ENCODE peak calls at places on chromosomes 13 and 19, in six cellular contexts. One of them, this sample, is unnamed.

GRCh38 chr13:111664696-111665095 is 344.3 kb downstream of the TEX29 start:
- DNase-seq in neural progenitor cell: no peak
- DNase-seq in thoracic aorta: no peak
- DNase-seq in effector memory CD4-positive, alpha-beta T cell: no peak
- DNase-seq in ovary: no peak
- DNase-seq in tibial nerve: no peak
- DNase-seq in this sample: no peak

GRCh38 chr19:40283414-40284250 is 1.5 kb downstream of the AKT2 start:
- DNase-seq in ovary: peak; percentile 44
- DNase-seq in neural progenitor cell: no peak
- DNase-seq in tibial nerve: no peak
- DNase-seq in thoracic aorta: no peak
- DNase-seq in effector memory CD4-positive, alpha-beta T cell: no peak
- DNase-seq in this sample: no peak

GRCh38 chr13:94708971-94709614 is 3.3 kb downstream of the SOX21 start:
- DNase-seq in thoracic aorta: no peak
- DNase-seq in tibial nerve: no peak
- DNase-seq in ovary: no peak
- DNase-seq in effector memory CD4-positive, alpha-beta T cell: no peak
- DNase-seq in neural progenitor cell: no peak
- DNase-seq in this sample: no peak

GRCh38 chr13:67341406-67341805 is 111.3 kb upstream of the PCDH9 start:
- DNase-seq in neural progenitor cell: no peak
- DNase-seq in effector memory CD4-positive, alpha-beta T cell: no peak
- DNase-seq in thoracic aorta: no peak
- DNase-seq in tibial nerve: no peak
- DNase-seq in ovary: no peak
- DNase-seq in this sample: no peak

GRCh38 chr13:110705826-110706569 is at the start of gene CARS2:
- DNase-seq in effector memory CD4-positive, alpha-beta T cell: peak; percentile 92
- DNase-seq in tibial nerve: peak; percentile 81
- DNase-seq in ovary: peak; percentile 96
- DNase-seq in neural progenitor cell: peak; percentile 97
- DNase-seq in thoracic aorta: peak; percentile 90
- DNase-seq in this sample: peak; percentile 76

GRCh38 chr13:48840366-48840765 is 135.3 kb upstream of the FNDC3A start:
- DNase-seq in thoracic aorta: no peak
- DNase-seq in ovary: no peak
- DNase-seq in effector memory CD4-positive, alpha-beta T cell: no peak
- DNase-seq in neural progenitor cell: no peak
- DNase-seq in tibial nerve: no peak
- DNase-seq in this sample: no peak

GRCh38 chr13:46160474-46161066 is 21.4 kb downstream of the LCP1 start:
- DNase-seq in effector memory CD4-positive, alpha-beta T cell: no peak
- DNase-seq in tibial nerve: no peak
- DNase-seq in neural progenitor cell: peak; percentile 53
- DNase-seq in thoracic aorta: no peak
- DNase-seq in ovary: no peak
- DNase-seq in this sample: no peak

GRCh38 chr13:32409561-32410440 is 18.1 kb downstream of the N4BP2L1 start:
- DNase-seq in neural progenitor cell: peak; percentile 60
- DNase-seq in effector memory CD4-positive, alpha-beta T cell: no peak
- DNase-seq in thoracic aorta: no peak
- DNase-seq in tibial nerve: peak; percentile 57
- DNase-seq in ovary: peak; percentile 76
- DNase-seq in this sample: no peak

GRCh38 chr13:77584111-77584510 is 48.6 kb downstream of the SCEL start:
- DNase-seq in tibial nerve: no peak
- DNase-seq in thoracic aorta: no peak
- DNase-seq in effector memory CD4-positive, alpha-beta T cell: no peak
- DNase-seq in ovary: no peak
- DNase-seq in neural progenitor cell: no peak
- DNase-seq in this sample: no peak

GRCh38 chr19:17107546-17108452 is 32.2 kb downstream of the MYO9B start:
- DNase-seq in thoracic aorta: peak; percentile 96
- DNase-seq in ovary: peak; percentile 70
- DNase-seq in neural progenitor cell: no peak
- DNase-seq in tibial nerve: peak; percentile 51
- DNase-seq in effector memory CD4-positive, alpha-beta T cell: no peak
- DNase-seq in this sample: no peak

GRCh38 chr13:76879876-76880270 is 6.3 kb downstream of the KCTD12 start:
- DNase-seq in effector memory CD4-positive, alpha-beta T cell: no peak
- DNase-seq in tibial nerve: no peak
- DNase-seq in ovary: no peak
- DNase-seq in neural progenitor cell: no peak
- DNase-seq in thoracic aorta: no peak
- DNase-seq in this sample: no peak

GRCh38 chr19:11138659-11139526 is 16.7 kb downstream of the SPC24 start:
- DNase-seq in ovary: peak; percentile 83
- DNase-seq in tibial nerve: peak; percentile 50
- DNase-seq in neural progenitor cell: peak; percentile 78
- DNase-seq in thoracic aorta: peak; percentile 54
- DNase-seq in effector memory CD4-positive, alpha-beta T cell: no peak
- DNase-seq in this sample: no peak

GRCh38 chr13:59112375-59112774 is 1051.4 kb downstream of the DIAPH3 start:
- DNase-seq in effector memory CD4-positive, alpha-beta T cell: no peak
- DNase-seq in thoracic aorta: no peak
- DNase-seq in tibial nerve: no peak
- DNase-seq in ovary: no peak
- DNase-seq in neural progenitor cell: peak; percentile 15
- DNase-seq in this sample: no peak

GRCh38 chr19:30686252-30686762 is 314.1 kb downstream of the ZNF536 start:
- DNase-seq in effector memory CD4-positive, alpha-beta T cell: no peak
- DNase-seq in ovary: peak; percentile 52
- DNase-seq in tibial nerve: no peak
- DNase-seq in neural progenitor cell: no peak
- DNase-seq in thoracic aorta: no peak
- DNase-seq in this sample: no peak

GRCh38 chr13:112807653-112808376 is 118.0 kb downstream of the ATP11A start:
- DNase-seq in tibial nerve: no peak
- DNase-seq in effector memory CD4-positive, alpha-beta T cell: no peak
- DNase-seq in neural progenitor cell: no peak
- DNase-seq in thoracic aorta: no peak
- DNase-seq in ovary: no peak
- DNase-seq in this sample: no peak

GRCh38 chr19:16044746-16045145 is 31.5 kb upstream of the TPM4 start:
- DNase-seq in effector memory CD4-positive, alpha-beta T cell: no peak
- DNase-seq in ovary: no peak
- DNase-seq in tibial nerve: no peak
- DNase-seq in thoracic aorta: no peak
- DNase-seq in neural progenitor cell: no peak
- DNase-seq in this sample: no peak

GRCh38 chr13:110254151-110254679 is 52.7 kb downstream of the COL4A1 start:
- DNase-seq in effector memory CD4-positive, alpha-beta T cell: no peak
- DNase-seq in tibial nerve: no peak
- DNase-seq in thoracic aorta: no peak
- DNase-seq in ovary: no peak
- DNase-seq in neural progenitor cell: no peak
- DNase-seq in this sample: no peak

GRCh38 chr19:38889803-38890202 is 9.6 kb downstream of the SIRT2 start:
- DNase-seq in ovary: no peak
- DNase-seq in thoracic aorta: no peak
- DNase-seq in neural progenitor cell: no peak
- DNase-seq in effector memory CD4-positive, alpha-beta T cell: no peak
- DNase-seq in tibial nerve: no peak
- DNase-seq in this sample: no peak

GRCh38 chr19:21604941-21605548 is 99.6 kb downstream of the ZNF429 start:
- DNase-seq in tibial nerve: no peak
- DNase-seq in thoracic aorta: no peak
- DNase-seq in effector memory CD4-positive, alpha-beta T cell: no peak
- DNase-seq in neural progenitor cell: no peak
- DNase-seq in ovary: no peak
- DNase-seq in this sample: no peak

GRCh38 chr19:38386968-38387549 is 775 bp downstream of the GGN start:
- DNase-seq in neural progenitor cell: no peak
- DNase-seq in effector memory CD4-positive, alpha-beta T cell: no peak
- DNase-seq in ovary: peak; percentile 48
- DNase-seq in thoracic aorta: no peak
- DNase-seq in tibial nerve: peak; percentile 15
- DNase-seq in this sample: no peak

GRCh38 chr13:47933688-47934011 is 67.4 kb downstream of the SUCLA2 start:
- DNase-seq in ovary: no peak
- DNase-seq in tibial nerve: no peak
- DNase-seq in neural progenitor cell: no peak
- DNase-seq in thoracic aorta: no peak
- DNase-seq in effector memory CD4-positive, alpha-beta T cell: no peak
- DNase-seq in this sample: no peak

GRCh38 chr19:49004133-49004532 is 10.4 kb downstream of the RUVBL2 start:
- DNase-seq in tibial nerve: no peak
- DNase-seq in thoracic aorta: no peak
- DNase-seq in effector memory CD4-positive, alpha-beta T cell: no peak
- DNase-seq in neural progenitor cell: no peak
- DNase-seq in ovary: no peak
- DNase-seq in this sample: no peak
- H3K9me3 ChIP-seq in tibial nerve: no peaks in the 10 kb centered on the region
- H3K9me3 ChIP-seq in thoracic aorta: no peaks in the 10 kb centered on the region
- H3K9me3 ChIP-seq in effector memory CD4-positive, alpha-beta T cell: no peaks in the 10 kb centered on the region
- H3K9me3 ChIP-seq in neural progenitor cell: no peaks in the 10 kb centered on the region
- H3K9me3 ChIP-seq in ovary: no peaks in the 10 kb centered on the region
- H3K9me3 ChIP-seq in this sample: no peaks in the 10 kb centered on the region

DNA sequence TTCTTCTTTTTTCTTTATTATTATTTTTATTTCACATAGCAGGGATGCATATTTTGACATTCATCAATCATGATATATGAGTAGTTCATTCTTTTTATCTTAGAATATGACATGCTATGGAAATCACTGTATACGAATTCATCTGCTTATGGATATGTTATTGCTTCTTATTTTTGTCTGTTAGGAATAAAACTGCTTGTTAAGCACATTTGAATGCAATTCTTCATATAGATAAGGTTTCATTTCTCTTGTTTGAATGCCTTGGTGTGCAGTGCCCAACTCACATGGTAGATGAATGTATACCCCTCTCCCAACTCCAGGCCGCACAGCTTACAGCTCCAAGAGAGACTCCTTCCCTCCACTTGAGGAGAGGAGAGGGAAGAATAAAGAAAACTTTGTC is 11.3 kb downstream of the ZNF776 start:
- DNase-seq in effector memory CD4-positive, alpha-beta T cell: no peak
- DNase-seq in ovary: no peak
- DNase-seq in neural progenitor cell: no peak
- DNase-seq in thoracic aorta: no peak
- DNase-seq in tibial nerve: no peak
- DNase-seq in this sample: no peak
- H3K9me3 ChIP-seq in effector memory CD4-positive, alpha-beta T cell: peaks cover 53% of the 10 kb centered on the region
- H3K9me3 ChIP-seq in ovary: peaks cover 12% of the 10 kb centered on the region
- H3K9me3 ChIP-seq in neural progenitor cell: no peaks in the 10 kb centered on the region
- H3K9me3 ChIP-seq in thoracic aorta: peaks cover 68% of the 10 kb centered on the region
- H3K9me3 ChIP-seq in tibial nerve: peaks cover 100% of the 10 kb centered on the region
- H3K9me3 ChIP-seq in this sample: peaks cover 99% of the 10 kb centered on the region

DNA sequence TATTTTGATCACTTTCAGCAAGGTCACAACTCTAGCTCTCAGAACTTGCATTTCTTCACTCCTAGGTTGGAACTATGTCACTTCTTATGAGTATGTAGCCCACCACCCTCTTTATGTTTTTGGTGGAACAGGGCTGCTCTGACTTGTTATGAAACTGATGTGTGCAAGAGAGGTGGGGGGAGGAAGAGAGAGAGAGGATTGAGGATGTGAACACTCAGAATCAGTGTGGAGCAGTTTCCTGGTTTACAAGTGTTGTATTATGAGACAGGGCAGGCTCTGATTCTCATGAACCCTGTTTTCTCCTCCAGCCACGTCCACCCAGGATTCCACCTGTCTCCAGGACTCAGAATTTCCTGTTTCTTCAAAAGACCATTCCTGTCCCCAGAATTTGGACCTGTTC is 16.1 kb downstream of the ZNF317 start:
- DNase-seq in tibial nerve: no peak
- DNase-seq in effector memory CD4-positive, alpha-beta T cell: no peak
- DNase-seq in ovary: no peak
- DNase-seq in neural progenitor cell: no peak
- DNase-seq in thoracic aorta: no peak
- DNase-seq in this sample: no peak
- H3K9me3 ChIP-seq in tibial nerve: peaks cover 92% of the 10 kb centered on the region
- H3K9me3 ChIP-seq in effector memory CD4-positive, alpha-beta T cell: peaks cover 4% of the 10 kb centered on the region
- H3K9me3 ChIP-seq in ovary: no peaks in the 10 kb centered on the region
- H3K9me3 ChIP-seq in neural progenitor cell: peaks cover 12% of the 10 kb centered on the region
- H3K9me3 ChIP-seq in thoracic aorta: peaks cover 45% of the 10 kb centered on the region
- H3K9me3 ChIP-seq in this sample: no peaks in the 10 kb centered on the region

GRCh38 chr19:19826875-19827274 is 5.3 kb upstream of the ZNF506 start:
- DNase-seq in thoracic aorta: no peak
- DNase-seq in effector memory CD4-positive, alpha-beta T cell: no peak
- DNase-seq in tibial nerve: no peak
- DNase-seq in ovary: no peak
- DNase-seq in neural progenitor cell: no peak
- DNase-seq in this sample: no peak
- H3K9me3 ChIP-seq in thoracic aorta: peaks cover 30% of the 10 kb centered on the region
- H3K9me3 ChIP-seq in effector memory CD4-positive, alpha-beta T cell: peaks cover 16% of the 10 kb centered on the region
- H3K9me3 ChIP-seq in tibial nerve: peaks cover 45% of the 10 kb centered on the region
- H3K9me3 ChIP-seq in ovary: no peaks in the 10 kb centered on the region
- H3K9me3 ChIP-seq in neural progenitor cell: peaks cover 13% of the 10 kb centered on the region
- H3K9me3 ChIP-seq in this sample: peaks cover 23% of the 10 kb centered on the region

DNA sequence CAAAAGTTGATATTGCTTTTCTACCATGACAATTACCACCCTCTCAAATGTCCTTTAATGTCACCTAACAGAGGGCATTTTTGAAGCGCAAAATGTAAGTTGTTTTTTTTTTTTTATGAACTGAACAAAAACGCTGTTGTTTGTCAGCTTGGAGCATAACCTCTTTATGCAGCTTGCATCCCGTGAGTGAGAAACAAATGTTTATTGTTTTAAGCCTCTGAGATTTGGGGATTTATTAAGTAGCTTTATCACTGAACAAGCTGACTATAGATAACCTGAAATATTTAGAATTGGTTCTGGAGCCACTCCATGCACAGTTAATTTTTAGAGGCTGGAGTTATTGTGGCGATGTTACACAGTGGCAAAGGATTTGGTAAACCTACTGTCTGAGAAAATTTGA is 80.1 kb upstream of the ATXN8OS start:
- DNase-seq in neural progenitor cell: no peak
- DNase-seq in thoracic aorta: no peak
- DNase-seq in effector memory CD4-positive, alpha-beta T cell: no peak
- DNase-seq in tibial nerve: no peak
- DNase-seq in ovary: no peak
- DNase-seq in this sample: no peak
- H3K9me3 ChIP-seq in neural progenitor cell: no peaks in the 10 kb centered on the region
- H3K9me3 ChIP-seq in thoracic aorta: no peaks in the 10 kb centered on the region
- H3K9me3 ChIP-seq in effector memory CD4-positive, alpha-beta T cell: no peaks in the 10 kb centered on the region
- H3K9me3 ChIP-seq in tibial nerve: no peaks in the 10 kb centered on the region
- H3K9me3 ChIP-seq in ovary: no peaks in the 10 kb centered on the region
- H3K9me3 ChIP-seq in this sample: no peaks in the 10 kb centered on the region

GRCh38 chr19:24159707-24160106 is 72.7 kb downstream of the ZNF254 start:
- DNase-seq in neural progenitor cell: no peak
- DNase-seq in effector memory CD4-positive, alpha-beta T cell: no peak
- DNase-seq in tibial nerve: no peak
- DNase-seq in thoracic aorta: no peak
- DNase-seq in ovary: no peak
- DNase-seq in this sample: no peak
- H3K9me3 ChIP-seq in neural progenitor cell: peaks cover 7% of the 10 kb centered on the region
- H3K9me3 ChIP-seq in effector memory CD4-positive, alpha-beta T cell: peaks cover 35% of the 10 kb centered on the region
- H3K9me3 ChIP-seq in tibial nerve: peaks cover 100% of the 10 kb centered on the region
- H3K9me3 ChIP-seq in thoracic aorta: peaks cover 90% of the 10 kb centered on the region
- H3K9me3 ChIP-seq in ovary: no peaks in the 10 kb centered on the region
- H3K9me3 ChIP-seq in this sample: peaks cover 98% of the 10 kb centered on the region